ENCODE peak calls at places on chromosomes 16 and 17, in six cellular contexts. W is stomach, E is Caco-2, K is foreskin fibroblast, Y is lower lobe of right lung, N is psoas muscle. V is an unnamed sample.

GRCh38 chr16:30108059-30108855 is 5.1 kb downstream of the GDPD3 start:
- DNase-seq in E (no peak), N (no peak), Y (no peak), W (no peak), K (no peak), V (no peak)

GRCh38 chr17:44137891-44138709 is 3.6 kb upstream of the HROB start:
- DNase-seq in K (peak; percentile 100), Y (peak; percentile 73), W (peak; percentile 71), N (peak; percentile 88), E (peak; percentile 92), V (no peak)

GRCh38 chr17:41107941-41108445 is 2.8 kb downstream of the KRTAP4-9 start:
- DNase-seq in K (no peak), W (no peak), N (no peak), Y (no peak), E (no peak), V (no peak)

GRCh38 chr17:82577300-82577699 is 57.8 kb downstream of the FOXK2 start:
- DNase-seq in Y (no peak), E (no peak), N (no peak), K (no peak), W (no peak), V (no peak)

GRCh38 chr16:14496786-14497185 is 133.3 kb downstream of the PARN start:
- DNase-seq in E (no peak), N (no peak), Y (no peak), W (no peak), K (no peak), V (no peak)

GRCh38 chr17:32445075-32445427 is 741 bp downstream of the PSMD11 start:
- DNase-seq in N (peak; percentile 73), Y (no peak), E (peak; percentile 59), K (peak; percentile 51), W (peak; percentile 28), V (peak; percentile 27)

GRCh38 chr17:76054112-76054476 is 18.2 kb downstream of the SRP68 start:
- DNase-seq in E (no peak), K (no peak), Y (no peak), W (no peak), N (no peak), V (no peak)

GRCh38 chr17:21379080-21379711 is 3.0 kb downstream of the KCNJ12 start:
- DNase-seq in N (peak; percentile 97), K (no peak), E (no peak), W (peak; percentile 94), Y (no peak), V (no peak)

GRCh38 chr16:79369796-79370195 is 230.7 kb downstream of the MAF start:
- DNase-seq in Y (no peak), N (no peak), E (no peak), W (no peak), K (no peak), V (no peak)

GRCh38 chr16:57549730-57550129 is 7.3 kb downstream of the ADGRG5 start:
- DNase-seq in W (no peak), N (no peak), K (no peak), E (no peak), Y (no peak), V (no peak)

GRCh38 chr16:10543231-10543630 is 37.2 kb downstream of the EMP2 start:
- DNase-seq in N (no peak), K (no peak), E (no peak), Y (no peak), W (no peak), V (no peak)

GRCh38 chr17:69466905-69467630 is 52.6 kb downstream of the MAP2K6 start:
- DNase-seq in W (no peak), Y (no peak), K (no peak), E (no peak), N (no peak), V (peak; percentile 85)

DNA sequence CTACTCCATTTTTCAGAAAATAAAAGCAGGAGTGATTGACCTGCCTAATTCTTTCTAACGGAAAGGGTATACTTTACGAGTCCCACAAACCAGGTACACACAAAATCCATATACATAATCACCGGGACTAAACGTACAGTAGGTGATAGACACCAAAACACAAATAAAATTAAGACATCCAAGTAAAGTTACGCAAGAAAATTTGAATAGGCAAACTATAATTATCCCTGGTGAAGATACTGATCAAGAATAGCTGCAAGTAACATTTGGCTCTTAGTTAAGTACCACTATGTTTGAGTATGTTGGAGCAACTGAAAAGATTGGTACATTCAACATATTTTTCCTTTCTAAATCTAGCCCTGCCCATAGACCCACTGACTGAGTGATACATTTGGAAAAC is 1.7 kb downstream of the HELZ start:
- DNase-seq in W (no peak), E (no peak), K (no peak), Y (no peak), N (no peak), V (no peak)
- H3K4me3 ChIP-seq in W (no peak overlapping the region), E (peak overlapping the region; percentile 92), K (peak overlapping the region; percentile 70), Y (peak overlapping the region; percentile 99), N (peak overlapping the region; percentile 90), V (no peak overlapping the region)

GRCh38 chr16:4052801-4053662 is 63.2 kb downstream of the ADCY9 start:
- DNase-seq in N (peak; percentile 92), E (no peak), K (peak; percentile 85), Y (peak; percentile 83), W (no peak), V (no peak)
- H3K4me3 ChIP-seq in N (peak overlapping the region; percentile 48), E (no peak overlapping the region), K (peak overlapping the region; percentile 27), Y (peak overlapping the region; percentile 31), W (no peak overlapping the region), V (no peak overlapping the region)

GRCh38 chr17:30234954-30235353 is 543 bp downstream of the SLC6A4 start:
- DNase-seq in W (no peak), K (no peak), N (no peak), Y (no peak), E (no peak), V (no peak)
- H3K4me3 ChIP-seq in W (peak overlapping the region; percentile 41), K (peak overlapping the region; percentile 22), N (peak overlapping the region; percentile 59), Y (peak overlapping the region; percentile 47), E (peak overlapping the region; percentile 57), V (no peak overlapping the region)

GRCh38 chr17:12977008-12977751 is 40.6 kb downstream of the ELAC2 start:
- DNase-seq in N (no peak), Y (no peak), K (no peak), E (no peak), W (no peak), V (no peak)

GRCh38 chr17:12979826-12980500 is 37.9 kb downstream of the ELAC2 start:
- DNase-seq in K (no peak), Y (no peak), W (no peak), E (no peak), N (no peak), V (no peak)

GRCh38 chr17:12973496-12974318 is 44.1 kb downstream of the ELAC2 start:
- DNase-seq in E (no peak), K (no peak), W (no peak), Y (no peak), N (no peak), V (no peak)

GRCh38 chr17:12979255-12979654 is 38.6 kb downstream of the ELAC2 start:
- DNase-seq in W (no peak), E (no peak), Y (no peak), N (no peak), K (no peak), V (no peak)

GRCh38 chr17:12974319-12974661 is 43.5 kb downstream of the ELAC2 start:
- DNase-seq in K (no peak), W (no peak), Y (no peak), E (no peak), N (no peak), V (no peak)
- H3K4me3 ChIP-seq in K (peak overlapping the region; percentile 20), W (peak overlapping the region; percentile 41), Y (peak overlapping the region; percentile 36), E (no peak overlapping the region), N (peak overlapping the region; percentile 53), V (no peak overlapping the region)

GRCh38 chr17:77466596-77467223 is 325.9 kb downstream of the SEC14L1 start:
- DNase-seq in W (no peak), E (no peak), K (no peak), Y (no peak), N (peak; percentile 52), V (peak; percentile 91)

GRCh38 chr17:77466140-77466539 is 325.4 kb downstream of the SEC14L1 start:
- DNase-seq in Y (peak; percentile 43), N (no peak), K (no peak), W (no peak), E (no peak), V (peak; percentile 50)

GRCh38 chr17:77468897-77469296 is 328.1 kb downstream of the SEC14L1 start:
- DNase-seq in Y (no peak), E (no peak), K (no peak), N (peak; percentile 25), W (no peak), V (no peak)

GRCh38 chr17:77465358-77466041 is 324.7 kb downstream of the SEC14L1 start:
- DNase-seq in K (peak; percentile 69), N (no peak), E (no peak), W (peak; percentile 62), Y (peak; percentile 84), V (no peak)

DNA sequence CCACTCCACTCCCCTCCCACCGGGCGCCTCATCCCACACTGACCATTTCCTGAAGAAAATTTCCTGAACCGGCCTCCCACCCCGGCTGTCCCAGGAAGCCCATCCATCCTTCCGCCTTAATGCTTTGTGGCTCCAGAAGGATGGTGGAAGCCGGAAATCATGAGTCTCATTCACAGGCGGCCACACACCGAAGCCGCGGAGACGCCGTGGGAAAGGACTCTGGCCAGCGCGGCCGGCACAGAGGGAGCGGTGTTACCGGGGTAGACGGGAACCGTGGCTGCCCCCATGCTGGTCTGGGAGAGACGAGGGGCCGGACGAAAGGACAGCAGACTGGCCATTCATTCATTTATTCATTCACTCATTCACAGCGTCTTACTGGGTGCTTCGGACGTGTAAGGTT is 326.7 kb downstream of the SEC14L1 start:
- DNase-seq in K (no peak), E (no peak), W (no peak), N (peak; percentile 38), Y (peak; percentile 41), V (no peak)
- H3K4me3 ChIP-seq in K (no peak overlapping the region), E (no peak overlapping the region), W (no peak overlapping the region), N (no peak overlapping the region), Y (no peak overlapping the region), V (no peak overlapping the region)

DNA sequence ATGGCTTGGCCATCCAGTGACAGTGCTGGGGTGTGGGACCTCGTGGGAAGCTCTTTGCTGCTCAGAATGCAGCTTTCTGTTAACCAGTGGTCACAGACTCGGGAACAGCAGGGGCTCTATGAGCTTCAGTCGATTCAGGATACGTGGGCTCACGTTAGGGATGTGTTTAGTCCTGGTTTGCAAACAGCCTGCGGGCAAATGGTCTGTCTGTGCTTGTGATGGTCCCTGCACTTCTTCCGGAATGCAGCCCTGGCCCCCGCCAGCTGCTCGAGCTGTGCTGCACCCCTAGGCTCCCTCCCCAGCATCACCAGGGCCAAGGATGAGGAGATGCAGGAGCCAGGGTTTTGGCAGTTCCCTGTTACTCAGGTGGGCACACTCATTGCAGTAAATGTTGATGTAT is 172.8 kb upstream of the CHMP6 start:
- DNase-seq in K (no peak), Y (no peak), W (no peak), E (peak; percentile 14), N (peak; percentile 41), V (no peak)
- H3K4me3 ChIP-seq in K (no peak overlapping the region), Y (no peak overlapping the region), W (no peak overlapping the region), E (no peak overlapping the region), N (no peak overlapping the region), V (no peak overlapping the region)